ENCODE peak calls at places on chromosomes 2 and 18, in ten cellular contexts. E, Z, R, I, A, B, L, H, D and Q are unnamed samples.
A peak's percentile ranks its signal among the peaks of the same experiment; 100 is the strongest.

GRCh38 chr2:241064008-241064801 is 37.9 kb downstream of the MTERF4 start:
- DNase-seq in D (no peak), Z (peak; percentile 13), I (no peak), B (no peak), L (peak; percentile 58), H (no peak), A (peak; percentile 19), E (peak; percentile 78), R (no peak), Q (peak; percentile 60)

GRCh38 chr18:79538635-79539034 is 141.0 kb upstream of the CTDP1 start:
- DNase-seq in A (no peak), E (no peak), R (no peak), D (no peak), Z (no peak), B (no peak), H (no peak), L (no peak), I (no peak), Q (no peak)

GRCh38 chr2:53104263-53104662 is 663.3 kb upstream of the CHAC2 start:
- DNase-seq in H (no peak), E (no peak), A (peak; percentile 68), Z (no peak), D (no peak), L (no peak), R (no peak), B (no peak), I (no peak), Q (no peak)

GRCh38 chr2:124035001-124035400 is 9.9 kb downstream of the CNTNAP5 start:
- DNase-seq in Z (no peak), L (no peak), E (no peak), I (no peak), A (no peak), D (no peak), H (no peak), R (no peak), B (no peak), Q (no peak)

GRCh38 chr18:48732767-48733424 is 194.1 kb downstream of the CTIF start:
- DNase-seq in Z (no peak), B (no peak), A (no peak), E (peak; percentile 73), D (no peak), L (no peak), R (no peak), H (peak; percentile 33), I (no peak), Q (peak; percentile 73)

GRCh38 chr2:18301421-18302139 is 258.9 kb downstream of the RDH14 start:
- DNase-seq in A (no peak), H (no peak), I (no peak), D (no peak), L (no peak), E (no peak), Z (no peak), B (no peak), R (no peak), Q (no peak)

GRCh38 chr2:160608525-160609085 is 115.0 kb upstream of the RBMS1 start:
- DNase-seq in B (no peak), L (no peak), H (no peak), A (no peak), E (no peak), Z (no peak), R (no peak), D (no peak), I (no peak), Q (no peak)

GRCh38 chr2:159635006-159635746 is 18.8 kb upstream of the BAZ2B start:
- DNase-seq in A (no peak), D (no peak), Z (no peak), B (no peak), E (no peak), I (no peak), L (no peak), R (no peak), H (no peak), Q (no peak)

GRCh38 chr2:9650119-9650821 is 19.5 kb upstream of the YWHAQ start:
- DNase-seq in Z (no peak), I (no peak), H (no peak), L (no peak), D (no peak), A (no peak), B (no peak), E (no peak), R (no peak), Q (no peak)

GRCh38 chr2:201208563-201209252 is 25.8 kb downstream of the CASP10 start:
- DNase-seq in R (no peak), I (no peak), A (no peak), E (no peak), B (no peak), H (no peak), L (peak; percentile 59), D (no peak), Z (no peak), Q (peak; percentile 27)

GRCh38 chr2:112829247-112829646 is 7.3 kb downstream of the IL1B start:
- DNase-seq in B (no peak), D (no peak), Z (no peak), E (no peak), A (no peak), I (no peak), L (no peak), R (no peak), H (no peak), Q (no peak)

GRCh38 chr2:230773039-230773773 is 60.6 kb downstream of the CAB39 start:
- DNase-seq in H (no peak), A (no peak), B (no peak), R (no peak), Z (no peak), I (no peak), D (no peak), L (no peak), E (no peak), Q (no peak)

DNA sequence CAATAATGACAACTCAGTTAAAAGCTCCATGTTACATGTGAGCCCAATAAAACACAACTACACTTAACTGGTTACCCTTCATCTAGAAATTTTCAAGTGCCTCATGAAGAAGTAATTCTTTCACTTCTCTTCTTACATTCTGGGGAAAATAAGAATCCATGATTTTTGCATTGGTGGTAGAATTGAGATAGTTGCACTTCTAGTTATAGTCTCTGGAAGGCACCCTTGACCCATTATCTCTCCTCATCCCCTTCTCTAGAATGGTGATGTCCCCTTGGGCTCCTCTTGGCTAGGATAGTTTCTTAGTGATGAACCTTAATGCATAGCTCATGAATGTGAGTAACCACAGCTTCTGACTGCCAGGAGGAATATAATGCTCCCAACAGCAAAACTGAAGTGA is 3.6 kb downstream of the LGALSL start:
- DNase-seq in L (no peak), B (no peak), R (no peak), Z (no peak), A (no peak), D (no peak), I (no peak), H (no peak), E (no peak), Q (no peak)
- TF ChIP-seq CTCF in L (no peak), B (no peak), R (no peak), Z (no peak), A (no peak), D (no peak), I (no peak), H (no peak), E (no peak), Q (no peak)

GRCh38 chr2:74762789-74763188 is 71.1 kb upstream of the HK2 start:
- DNase-seq in L (peak; percentile 17), E (no peak), A (no peak), R (peak; percentile 61), B (no peak), D (peak; percentile 73), I (no peak), Z (no peak), H (no peak), Q (no peak)
- TF ChIP-seq CTCF in L (peak; percentile 1), E (no peak), A (no peak), R (peak; percentile 9), B (no peak), D (peak; percentile 74), I (no peak), Z (no peak), H (peak; percentile 65), Q (no peak)

GRCh38 chr2:74328573-74328972 is 14.6 kb downstream of the SLC4A5 start:
- DNase-seq in D (no peak), L (peak; percentile 9), B (no peak), I (no peak), Z (no peak), R (no peak), E (no peak), A (no peak), H (no peak), Q (no peak)

GRCh38 chr2:74334931-74335333 is 8.3 kb downstream of the SLC4A5 start:
- DNase-seq in A (peak; percentile 57), R (peak; percentile 76), L (peak; percentile 78), E (peak; percentile 60), D (peak; percentile 88), I (peak; percentile 20), H (peak; percentile 72), B (peak; percentile 60), Z (peak; percentile 86), Q (peak; percentile 68)

GRCh38 chr2:74333896-74334586 is 9.2 kb downstream of the SLC4A5 start:
- DNase-seq in H (no peak), B (no peak), L (no peak), I (no peak), E (no peak), D (no peak), R (no peak), Z (no peak), A (no peak), Q (no peak)

GRCh38 chr2:74332550-74333174 is 10.6 kb downstream of the SLC4A5 start:
- DNase-seq in H (no peak), A (no peak), D (no peak), R (no peak), I (no peak), Z (no peak), B (no peak), E (no peak), L (no peak), Q (no peak)

DNA sequence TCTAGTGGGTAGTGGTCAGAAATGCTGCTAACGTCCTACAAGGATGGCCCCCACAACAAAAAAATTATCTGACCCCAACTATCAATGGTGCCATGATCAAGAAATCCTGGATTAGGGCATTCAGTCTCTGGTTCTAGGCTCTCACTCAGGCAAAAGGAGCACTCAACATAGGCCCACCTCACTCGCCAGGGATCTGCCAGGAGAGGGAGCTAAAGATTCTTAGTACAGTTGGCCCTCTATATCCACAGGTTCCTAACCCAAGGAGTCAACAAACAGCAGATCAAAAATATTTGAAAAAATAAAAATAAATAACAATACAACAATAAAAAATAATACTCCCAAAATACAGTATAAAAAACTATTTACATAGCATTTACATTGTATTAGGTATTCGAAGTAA is 10.0 kb downstream of the SLC4A5 start:
- DNase-seq in Z (peak; percentile 45), A (peak; percentile 19), H (no peak), E (no peak), D (peak; percentile 68), R (peak; percentile 68), I (no peak), B (no peak), L (peak; percentile 41), Q (no peak)
- TF ChIP-seq CTCF in Z (peak; percentile 22), A (peak; percentile 61), H (peak; percentile 70), E (peak; percentile 28), D (peak; percentile 77), R (peak; percentile 64), I (peak; percentile 58), B (no peak), L (peak; percentile 30), Q (peak; percentile 49)

DNA sequence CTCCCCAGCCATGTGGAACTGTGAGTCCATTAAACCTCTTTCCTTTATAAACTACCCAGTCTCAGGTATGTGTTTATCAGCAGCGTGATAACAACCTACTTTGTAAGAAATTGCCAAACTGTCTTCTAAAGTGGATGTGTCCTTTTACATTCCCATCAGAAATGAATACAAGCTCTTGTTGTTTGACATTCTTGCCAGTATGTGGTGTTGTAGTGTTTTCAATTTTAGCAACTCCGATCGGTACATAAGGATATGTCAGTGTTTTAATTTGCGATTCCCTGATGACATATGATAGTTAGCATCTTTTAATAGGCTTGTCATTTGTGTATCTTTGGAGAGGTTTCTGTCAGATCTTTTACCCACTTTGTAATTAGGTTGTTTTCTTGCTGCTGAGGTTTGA is 1156.3 kb upstream of the CRIM1 start:
- DNase-seq in H (no peak), B (no peak), I (no peak), R (no peak), A (no peak), L (no peak), E (no peak), Z (no peak), D (no peak), Q (no peak)
- TF ChIP-seq CTCF in H (no peak), B (no peak), I (no peak), R (no peak), A (no peak), L (no peak), E (no peak), Z (peak; percentile 32), D (peak; percentile 17), Q (no peak)